ENCODE peak calls at places on chromosomes 7 and 10, in ten cellular contexts. V is NCI-H748 treated with DMSO at 0.1 percent for 48 hours; E is NCI-H1092 treated with DMSO at 0.1 percent for 48 hours; X is Right ventricle myocardium inferior; S is neural progenitor cell; Y is iPS-NIHi11; P is nephron progenitor cell; Q is SJSA1; T is activated T-cell treated with anti-CD3 and anti-CD28 coated beads, Interleukin-2, amount 50 U/mL, for 4 hours; A is effector memory CD8-positive, alpha-beta T cell. K is an unnamed sample.

GRCh38 chr10:35574924-35575352 is 30.2 kb upstream of the GJD4 start:
- DNase-seq in P (no peak), V (no peak), Y (peak), S (no peak), E (no peak), T (no peak), A (no peak), X (no peak), Q (peak), K (no peak)

GRCh38 chr10:6256439-6256838 is 53.7 kb downstream of the PFKFB3 start:
- DNase-seq in V (no peak), E (no peak), X (no peak), Q (no peak), A (no peak), Y (no peak), S (no peak), P (no peak), T (no peak), K (no peak)

GRCh38 chr10:12264204-12264908 is 68.4 kb downstream of the CDC123 start:
- DNase-seq in T (peak), S (peak), V (peak), E (peak), P (peak), X (peak), Y (peak), A (peak), Q (peak), K (peak)

GRCh38 chr7:30796105-30796869 is 25.1 kb downstream of the MINDY4 start:
- DNase-seq in E (no peak), Y (no peak), Q (peak), T (no peak), V (no peak), X (no peak), S (no peak), P (no peak), A (no peak), K (no peak)

GRCh38 chr10:27388761-27389399 is 115.2 kb upstream of the RAB18 start:
- DNase-seq in P (no peak), X (no peak), T (no peak), S (no peak), Q (no peak), E (no peak), A (no peak), Y (no peak), V (no peak), K (no peak)

GRCh38 chr7:110432061-110432553 is 658.8 kb upstream of the LRRN3 start:
- DNase-seq in V (no peak), S (no peak), A (no peak), Y (no peak), Q (no peak), P (no peak), T (no peak), X (peak), E (no peak), K (no peak)

GRCh38 chr7:81002471-81002870 is 83.6 kb upstream of the SEMA3C start:
- DNase-seq in T (no peak), A (no peak), Q (no peak), V (no peak), P (no peak), Y (no peak), S (no peak), X (no peak), E (no peak), K (no peak)

GRCh38 chr7:102471791-102472125 is 7.0 kb downstream of the POLR2J start:
- DNase-seq in A (no peak), Y (no peak), V (no peak), T (no peak), E (no peak), P (no peak), X (no peak), Q (no peak), S (no peak), K (no peak)

GRCh38 chr10:69345402-69345801 is 67.1 kb downstream of the HK1 start:
- DNase-seq in Y (peak), S (no peak), Q (no peak), A (no peak), X (no peak), P (no peak), E (peak), V (no peak), T (no peak), K (no peak)

GRCh38 chr7:51619880-51620279 is 303.3 kb upstream of the COBL start:
- DNase-seq in Q (no peak), T (no peak), P (no peak), X (no peak), E (no peak), V (no peak), Y (no peak), A (no peak), S (no peak), K (no peak)

GRCh38 chr10:129971381-129972144 is 7.5 kb upstream of the EBF3 start:
- DNase-seq in S (peak), P (peak), V (peak), X (peak), T (no peak), Q (no peak), A (no peak), Y (peak), E (peak), K (no peak)